ENCODE peak calls at places on chromosomes 7 and 10, in four cellular contexts. C, Z, T and U are unnamed samples.

GRCh38 chr7:50603288-50603687 is 38.1 kb upstream of the DDC start:
- DNase-seq in C (no peak), Z (no peak), T (no peak), U (no peak)

GRCh38 chr10:70124415-70124814 is 8.2 kb downstream of the AIFM2 start:
- DNase-seq in C (no peak), Z (no peak), T (no peak), U (no peak)

GRCh38 chr7:8065356-8065813 is 96.8 kb downstream of the GLCCI1 start:
- DNase-seq in C (no peak), Z (no peak), T (no peak), U (no peak)

GRCh38 chr7:2309889-2310331 is 4.3 kb downstream of the SNX8 start:
- DNase-seq in C (no peak), Z (peak), T (no peak), U (no peak)

GRCh38 chr7:116854132-116854531 is 8.3 kb upstream of the CAPZA2 start:
- DNase-seq in C (no peak), Z (no peak), T (no peak), U (no peak)

GRCh38 chr10:104322416-104322782 is 15.9 kb downstream of the ITPRIP start:
- DNase-seq in C (no peak), Z (no peak), T (no peak), U (no peak)

GRCh38 chr10:126702181-126702580 is 31.7 kb upstream of the C10orf90 start:
- DNase-seq in C (no peak), Z (no peak), T (no peak), U (no peak)

GRCh38 chr10:62779487-62780248 is 24.9 kb upstream of the ADO start:
- DNase-seq in C (no peak), Z (no peak), T (no peak), U (peak)

GRCh38 chr7:5694221-5694754 is 87.2 kb downstream of the RNF216 start:
- DNase-seq in C (no peak), Z (no peak), T (no peak), U (no peak)

GRCh38 chr10:16009736-16010259 is 149.5 kb upstream of the MINDY3 start:
- DNase-seq in C (no peak), Z (no peak), T (no peak), U (no peak)

GRCh38 chr10:85891471-85891870 is 475.1 kb downstream of the GRID1 start:
- DNase-seq in C (no peak), Z (no peak), T (no peak), U (no peak)

GRCh38 chr7:84578825-84579224 is 384.2 kb upstream of the SEMA3A start:
- DNase-seq in C (no peak), Z (no peak), T (no peak), U (no peak)

GRCh38 chr7:92808006-92808405 is 28.4 kb downstream of the CDK6 start:
- DNase-seq in C (no peak), Z (no peak), T (no peak), U (no peak)

GRCh38 chr10:34523017-34523767 is 291.9 kb downstream of the PARD3 start:
- DNase-seq in C (no peak), Z (no peak), T (no peak), U (no peak)

GRCh38 chr7:111855842-111856227 is 293.5 kb upstream of the IMMP2L start:
- DNase-seq in C (no peak), Z (no peak), T (no peak), U (no peak)

GRCh38 chr7:20798081-20798693 is 11.5 kb upstream of the SP8 start:
- DNase-seq in C (peak), Z (no peak), T (peak), U (no peak)

GRCh38 chr7:74454059-74454947 is 597 bp downstream of the GTF2IRD1 start:
- DNase-seq in C (no peak), Z (no peak), T (peak), U (no peak)

GRCh38 chr7:155908385-155908784 is 96.1 kb upstream of the SHH start:
- DNase-seq in C (no peak), Z (no peak), T (no peak), U (no peak)

GRCh38 chr7:73822319-73823173 is 8.2 kb upstream of the CLDN4 start:
- DNase-seq in C (peak), Z (peak), T (peak), U (no peak)

GRCh38 chr7:80548790-80549530 is 37.1 kb upstream of the GNAT3 start:
- DNase-seq in C (no peak), Z (no peak), T (no peak), U (no peak)

GRCh38 chr10:70909326-70909935 is 21.1 kb upstream of the PCBD1 start:
- DNase-seq in C (no peak), Z (no peak), T (no peak), U (no peak)

GRCh38 chr7:63899691-63900393 is 98.8 kb upstream of the ZNF722 start:
- DNase-seq in C (peak), Z (no peak), T (peak), U (no peak)

GRCh38 chr10:60099998-60100747 is 193.8 kb upstream of the CCDC6 start:
- DNase-seq in C (peak), Z (peak), T (peak), U (no peak)

GRCh38 chr10:92655426-92655825 is 34.3 kb upstream of the HHEX start:
- DNase-seq in C (no peak), Z (no peak), T (no peak), U (no peak)

GRCh38 chr7:32533313-32534024 is 38.2 kb downstream of the AVL9 start:
- DNase-seq in C (no peak), Z (no peak), T (no peak), U (no peak)

GRCh38 chr10:117071293-117072050 is 66.5 kb upstream of the SHTN1 start:
- DNase-seq in C (no peak), Z (no peak), T (no peak), U (no peak)

GRCh38 chr7:37047260-37047659 is 323.0 kb upstream of the AOAH start:
- DNase-seq in C (no peak), Z (no peak), T (no peak), U (no peak)

GRCh38 chr7:8702807-8703206 is 269.4 kb downstream of the NXPH1 start:
- DNase-seq in C (no peak), Z (no peak), T (no peak), U (no peak)

GRCh38 chr10:129534826-129535225 is 67.8 kb downstream of the MGMT start:
- DNase-seq in C (no peak), Z (no peak), T (no peak), U (no peak)

GRCh38 chr7:66321283-66321682 is 116.1 kb downstream of the TPST1 start:
- DNase-seq in C (no peak), Z (no peak), T (no peak), U (no peak)

GRCh38 chr10:43049081-43049551 is 27.8 kb upstream of the RET start:
- DNase-seq in C (no peak), Z (no peak), T (no peak), U (no peak)

GRCh38 chr7:155925682-155926081 is 113.4 kb upstream of the SHH start:
- DNase-seq in C (no peak), Z (no peak), T (no peak), U (no peak)

GRCh38 chr10:97861924-97862323 is 12.3 kb downstream of the GOLGA7B start:
- DNase-seq in C (peak), Z (peak), T (no peak), U (no peak)

GRCh38 chr10:71236286-71236685 is 23.9 kb downstream of the UNC5B start:
- DNase-seq in C (peak), Z (no peak), T (no peak), U (no peak)

GRCh38 chr7:41916450-41916927 is 213.6 kb upstream of the INHBA start:
- DNase-seq in C (no peak), Z (no peak), T (no peak), U (no peak)

GRCh38 chr7:26624839-26625238 is 239.6 kb downstream of the SKAP2 start:
- DNase-seq in C (no peak), Z (no peak), T (no peak), U (no peak)

GRCh38 chr7:130394421-130395188 is 14.3 kb downstream of the CPA1 start:
- DNase-seq in C (no peak), Z (no peak), T (no peak), U (no peak)

GRCh38 chr7:135167360-135167759 is 3.1 kb downstream of the CYREN start:
- DNase-seq in C (no peak), Z (no peak), T (no peak), U (no peak)

GRCh38 chr7:135164357-135165021 is 6.0 kb downstream of the CYREN start:
- DNase-seq in C (peak), Z (no peak), T (no peak), U (no peak)

GRCh38 chr7:135166338-135166989 is 4.0 kb downstream of the CYREN start:
- DNase-seq in C (no peak), Z (no peak), T (no peak), U (no peak)

GRCh38 chr7:135168001-135168400 is 2.5 kb downstream of the CYREN start:
- DNase-seq in C (no peak), Z (no peak), T (peak), U (no peak)

DNA sequence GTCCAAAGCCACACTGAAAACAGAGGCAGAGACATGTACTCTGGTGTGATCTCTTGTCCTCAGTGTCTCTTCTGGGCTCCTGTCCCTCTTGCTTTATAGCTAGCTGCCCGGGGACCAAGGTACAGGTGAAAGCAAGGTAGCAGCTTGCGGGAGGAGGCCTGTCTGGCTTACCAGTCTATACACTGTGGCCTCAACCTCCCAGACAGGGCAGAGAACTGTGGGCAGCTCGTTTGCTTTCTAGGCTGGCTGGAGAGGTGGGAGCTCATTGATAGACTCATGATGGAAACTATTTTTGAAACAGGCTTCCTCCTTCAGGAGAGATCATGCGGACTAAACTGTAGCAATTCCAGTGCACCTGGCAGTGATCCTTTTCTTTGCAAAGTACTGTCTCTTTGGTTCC is 4.6 kb downstream of the CYREN start:
- DNase-seq in C (no peak), Z (no peak), T (no peak), U (no peak)
- TF ChIP-seq FOXK2 in C (no peak), Z (no peak), T (no peak), U (no peak)

GRCh38 chr10:49228677-49229076 is 40.5 kb upstream of the TMEM273 start:
- DNase-seq in C (no peak), Z (no peak), T (no peak), U (no peak)
- TF ChIP-seq FOXK2 in C (no peak), Z (no peak), T (no peak), U (no peak)

DNA sequence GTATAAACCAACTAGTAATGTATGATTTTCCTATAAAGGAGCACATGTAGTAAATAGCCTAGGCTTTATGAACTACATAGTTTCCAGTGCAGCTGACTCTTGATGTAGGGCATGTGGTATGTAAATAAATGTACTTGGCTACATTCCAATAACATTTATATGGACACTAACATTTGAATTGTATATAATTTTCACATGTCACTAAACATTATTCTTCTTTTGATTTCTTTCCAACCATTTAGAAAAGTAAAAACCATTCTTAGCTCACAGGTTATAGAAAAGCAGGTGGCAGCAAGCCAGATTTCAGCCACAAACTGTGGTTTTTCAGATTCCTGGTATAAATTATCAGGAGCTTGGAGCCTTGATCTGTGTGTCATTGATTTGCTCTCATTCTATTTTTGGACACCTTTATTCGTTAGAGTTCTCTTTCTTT is 1182.0 kb downstream of the CNTNAP2 start:
- DNase-seq in C (no peak), Z (no peak), T (no peak), U (no peak)
- TF ChIP-seq FOXK2 in C (no peak), Z (no peak), T (no peak), U (no peak)

GRCh38 chr10:8913720-8914119 is 859.2 kb downstream of the GATA3 start:
- DNase-seq in C (no peak), Z (no peak), T (no peak), U (no peak)
- TF ChIP-seq FOXK2 in C (no peak), Z (no peak), T (no peak), U (no peak)

DNA sequence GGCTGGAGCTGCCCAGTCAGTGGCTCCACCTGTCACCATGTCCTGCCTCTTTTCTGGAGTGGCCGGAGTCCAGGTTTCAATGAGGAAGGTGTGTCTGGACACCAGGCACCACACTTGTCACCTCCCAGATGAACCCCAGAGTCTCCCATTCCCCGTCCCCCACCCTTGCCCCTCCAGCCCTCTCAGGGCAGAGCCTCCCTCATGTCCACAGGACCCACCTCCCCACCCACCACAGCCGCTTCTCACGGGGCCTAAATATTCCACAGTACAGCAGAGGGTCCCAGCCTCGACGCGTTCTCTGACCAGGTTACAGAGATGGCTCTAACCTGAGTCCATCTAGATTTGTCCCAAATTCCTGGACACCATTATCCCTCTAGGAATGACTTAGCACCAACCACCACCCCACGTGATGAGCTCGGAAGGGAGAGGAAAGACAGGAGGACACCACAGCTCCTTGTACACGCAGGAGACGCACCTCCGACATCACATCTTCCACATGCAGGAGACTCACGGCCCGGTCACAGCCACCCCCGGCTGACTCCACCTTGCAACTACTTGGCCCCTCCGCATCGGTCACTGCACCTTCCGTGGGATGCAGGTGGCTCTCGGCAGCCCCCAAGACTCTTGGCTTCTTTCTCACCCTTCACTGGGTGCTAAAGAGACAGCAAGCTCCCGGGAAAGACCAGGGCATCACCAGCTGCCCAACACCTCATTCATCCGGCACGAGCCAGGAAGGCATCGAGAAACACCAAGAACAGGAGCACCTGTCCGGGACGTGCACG is 560.2 kb downstream of the DNAJB6 start:
- DNase-seq in C (no peak), Z (no peak), T (no peak), U (no peak)
- TF ChIP-seq FOXK2 in C (no peak), Z (no peak), T (no peak), U (no peak)

GRCh38 chr7:24025765-24026164 is 258.2 kb upstream of the NPY start:
- DNase-seq in C (no peak), Z (no peak), T (no peak), U (no peak)

GRCh38 chr7:24024276-24024675 is 259.7 kb upstream of the NPY start:
- DNase-seq in C (no peak), Z (no peak), T (no peak), U (no peak)

GRCh38 chr7:24029068-24029467 is 254.9 kb upstream of the NPY start:
- DNase-seq in C (no peak), Z (no peak), T (no peak), U (no peak)

GRCh38 chr7:24024689-24025088 is 259.3 kb upstream of the NPY start:
- DNase-seq in C (no peak), Z (no peak), T (no peak), U (no peak)

GRCh38 chr7:24025094-24025493 is 258.9 kb upstream of the NPY start:
- DNase-seq in C (no peak), Z (no peak), T (no peak), U (no peak)
- TF ChIP-seq FOXK2 in C (no peak), Z (no peak), T (no peak), U (no peak)

GRCh38 chr7:97187067-97187466 is 69.6 kb downstream of the SDHAF3 start:
- DNase-seq in C (no peak), Z (no peak), T (peak), U (no peak)
- TF ChIP-seq FOXK2 in C (no peak), Z (no peak), T (no peak), U (no peak)

GRCh38 chr10:101061814-101062230 is at the start of gene KAZALD1:
- DNase-seq in C (no peak), Z (no peak), T (no peak), U (no peak)
- TF ChIP-seq FOXK2 in C (no peak), Z (no peak), T (no peak), U (no peak)

GRCh38 chr7:75924884-75925283 is 9.9 kb downstream of the POR start:
- DNase-seq in C (no peak), Z (no peak), T (no peak), U (no peak)
- TF ChIP-seq FOXK2 in C (no peak), Z (no peak), T (no peak), U (no peak)

GRCh38 chr7:43785425-43785824 is 26.9 kb downstream of the BLVRA start:
- DNase-seq in C (no peak), Z (no peak), T (no peak), U (no peak)

GRCh38 chr7:43779032-43779812 is 20.7 kb downstream of the BLVRA start:
- DNase-seq in C (no peak), Z (no peak), T (peak), U (no peak)

GRCh38 chr7:43784030-43785001 is 25.8 kb downstream of the BLVRA start:
- DNase-seq in C (no peak), Z (no peak), T (no peak), U (peak)

GRCh38 chr7:43782768-43783555 is 24.5 kb downstream of the BLVRA start:
- DNase-seq in C (no peak), Z (no peak), T (no peak), U (no peak)

GRCh38 chr7:43781726-43782607 is 23.5 kb downstream of the BLVRA start:
- DNase-seq in C (no peak), Z (peak), T (no peak), U (no peak)
- TF ChIP-seq FOXK2 in C (no peak), Z (no peak), T (no peak), U (no peak)